ENCODE peak calls at places on chromosome 4, in ten cellular contexts. M is aorta; U is OCI-LY7; F is CD8-positive, alpha-beta memory T cell; V is mucosa of descending colon; O is adipocyte; K is body of pancreas; S is ascending aorta; D is ovary; I is PC-3. P is an unnamed sample. For H3K36me3 and H3K9me3, the result is how much of the 10 kb centered on the place peaks cover.

GRCh38 chr4:89129080-89129640 is 17.8 kb downstream of the TIGD2 start:
- DNase-seq in V (no peak), K (no peak), S (no peak), F (no peak), O (peak), I (peak), M (no peak), U (no peak), D (no peak), P (no peak)

GRCh38 chr4:104501290-104501689 is 6.6 kb upstream of the CXXC4 start:
- DNase-seq in O (no peak), U (no peak), I (no peak), F (no peak), K (no peak), S (no peak), M (no peak), V (no peak), D (no peak), P (no peak)

GRCh38 chr4:112327950-112328349 is 30.8 kb downstream of the ALPK1 start:
- DNase-seq in F (no peak), I (peak), V (no peak), S (no peak), U (peak), D (no peak), O (peak), M (no peak), K (no peak), P (no peak)

GRCh38 chr4:174211611-174212044 is 71.8 kb downstream of the FBXO8 start:
- DNase-seq in O (no peak), D (no peak), S (no peak), F (no peak), M (no peak), V (no peak), I (no peak), K (no peak), U (no peak), P (no peak)

GRCh38 chr4:2047031-2047660 is 12.0 kb upstream of the NAT8L start:
- DNase-seq in M (no peak), U (no peak), V (no peak), O (no peak), D (no peak), F (peak), I (no peak), K (no peak), S (peak), P (no peak)

GRCh38 chr4:89356086-89356485 is 48.5 kb upstream of the GPRIN3 start:
- DNase-seq in K (no peak), F (no peak), S (no peak), U (no peak), M (no peak), D (no peak), I (no peak), V (no peak), O (peak), P (no peak)

GRCh38 chr4:183499389-183499788 is 5.5 kb upstream of the ING2 start:
- DNase-seq in I (no peak), D (no peak), K (peak), V (no peak), U (no peak), F (no peak), O (no peak), S (no peak), M (no peak), P (no peak)

GRCh38 chr4:14961292-14961691 is 41.0 kb upstream of the CPEB2 start:
- DNase-seq in S (no peak), U (no peak), O (no peak), M (no peak), K (no peak), I (no peak), D (no peak), F (no peak), V (no peak), P (no peak)

GRCh38 chr4:74287791-74288190 is 20.5 kb upstream of the EPGN start:
- DNase-seq in U (no peak), I (no peak), S (no peak), D (no peak), V (no peak), F (no peak), K (no peak), M (no peak), O (no peak), P (no peak)

GRCh38 chr4:148224476-148224875 is 217.7 kb downstream of the NR3C2 start:
- DNase-seq in S (no peak), O (no peak), D (no peak), K (no peak), V (no peak), U (no peak), M (no peak), F (no peak), I (no peak), P (no peak)

GRCh38 chr4:111883557-111883999 is 261.7 kb upstream of the FAM241A start:
- DNase-seq in M (no peak), U (no peak), V (no peak), O (no peak), S (no peak), D (no peak), F (no peak), I (no peak), K (no peak), P (no peak)

GRCh38 chr4:151674804-151675290 is 86.0 kb downstream of the GATB start:
- DNase-seq in F (no peak), U (no peak), S (peak), M (peak), K (peak), V (peak), O (no peak), D (peak), I (no peak), P (peak)

GRCh38 chr4:4901877-4902276 is 42.4 kb downstream of the MSX1 start:
- DNase-seq in M (no peak), U (peak), I (no peak), F (no peak), K (no peak), S (no peak), D (no peak), O (no peak), V (no peak), P (no peak)

GRCh38 chr4:156298230-156298629 is 344.6 kb upstream of the CTSO start:
- DNase-seq in M (no peak), D (no peak), F (no peak), V (no peak), O (peak), K (no peak), I (no peak), U (no peak), S (no peak), P (no peak)

GRCh38 chr4:8283631-8284121 is 14.1 kb downstream of the HTRA3 start:
- DNase-seq in M (peak), S (no peak), F (no peak), V (no peak), U (peak), I (no peak), K (no peak), D (peak), O (no peak), P (no peak)
- H3K36me3 ChIP-seq in M (under half), S (under half), F (under half), V (under half), U (under half), I (under half), K (under half), D (under half), O (under half), P (under half)

GRCh38 chr4:99022566-99022965 is 27.0 kb downstream of the METAP1 start:
- DNase-seq in D (no peak), F (no peak), O (no peak), U (no peak), M (no peak), S (no peak), I (no peak), V (no peak), K (no peak), P (no peak)
- H3K9me3 ChIP-seq in D (under half), F (under half), O (under half), U (under half), M (under half), S (under half), I (under half), V (under half), K (under half), P (under half)

DNA sequence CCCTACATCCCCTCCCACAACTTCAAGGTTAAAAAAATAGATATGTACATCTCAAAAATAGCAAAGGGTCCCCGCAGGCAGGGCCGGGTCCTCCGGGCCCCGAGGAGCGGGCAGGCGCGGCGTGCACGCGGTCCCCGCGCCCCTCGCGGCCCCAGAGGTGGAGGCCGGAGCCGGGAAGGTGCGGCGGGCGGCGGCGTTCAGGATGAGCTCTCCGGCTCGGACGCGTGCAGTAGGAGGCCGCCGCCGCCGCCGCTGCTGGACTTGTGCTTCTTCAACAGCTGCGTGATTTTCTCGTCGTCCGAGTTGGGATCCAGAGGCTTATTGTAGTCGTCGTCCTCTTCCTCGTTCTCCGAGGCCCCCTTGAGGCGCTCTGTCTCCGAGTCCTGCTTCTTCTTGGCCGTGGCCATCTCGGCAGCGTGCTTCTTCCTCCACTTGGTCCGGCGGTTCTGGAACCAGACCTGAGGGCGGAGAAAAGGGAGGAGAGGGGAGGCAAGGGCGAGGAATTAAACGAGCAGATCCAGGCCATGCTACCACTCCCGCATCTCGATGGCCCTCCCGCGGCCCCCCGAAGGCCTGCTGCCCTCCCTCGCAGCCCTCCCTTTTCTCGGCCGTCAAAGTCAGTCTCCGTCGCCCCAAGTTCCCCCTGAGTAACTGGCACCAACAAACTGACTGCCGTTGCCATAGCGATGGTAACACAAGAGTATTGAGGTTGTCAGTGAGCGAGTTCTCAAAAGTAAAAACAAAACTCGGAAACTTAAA is 5.8 kb downstream of the NKX6-1 start:
- DNase-seq in V (peak), D (no peak), I (no peak), K (peak), O (peak), S (no peak), F (no peak), U (no peak), M (no peak), P (no peak)
- H3K36me3 ChIP-seq in V (under half), D (under half), I (under half), K (under half), O (under half), S (under half), F (under half), U (under half), M (under half), P (under half)

GRCh38 chr4:7573692-7574091 is 139.0 kb upstream of the PSAPL1 start:
- DNase-seq in U (no peak), K (no peak), V (no peak), S (no peak), D (no peak), M (no peak), F (no peak), I (no peak), O (no peak), P (no peak)

GRCh38 chr4:7571736-7572135 is 137.0 kb upstream of the PSAPL1 start:
- DNase-seq in D (no peak), M (no peak), I (no peak), F (no peak), U (no peak), K (no peak), S (no peak), O (no peak), V (no peak), P (no peak)

GRCh38 chr4:7571001-7571400 is 136.3 kb upstream of the PSAPL1 start:
- DNase-seq in K (no peak), U (no peak), O (no peak), V (no peak), D (no peak), S (no peak), M (no peak), I (no peak), F (no peak), P (no peak)

GRCh38 chr4:7570156-7570778 is 135.5 kb upstream of the PSAPL1 start:
- DNase-seq in U (no peak), I (no peak), O (no peak), S (no peak), K (no peak), V (no peak), F (no peak), M (no peak), D (no peak), P (no peak)

DNA sequence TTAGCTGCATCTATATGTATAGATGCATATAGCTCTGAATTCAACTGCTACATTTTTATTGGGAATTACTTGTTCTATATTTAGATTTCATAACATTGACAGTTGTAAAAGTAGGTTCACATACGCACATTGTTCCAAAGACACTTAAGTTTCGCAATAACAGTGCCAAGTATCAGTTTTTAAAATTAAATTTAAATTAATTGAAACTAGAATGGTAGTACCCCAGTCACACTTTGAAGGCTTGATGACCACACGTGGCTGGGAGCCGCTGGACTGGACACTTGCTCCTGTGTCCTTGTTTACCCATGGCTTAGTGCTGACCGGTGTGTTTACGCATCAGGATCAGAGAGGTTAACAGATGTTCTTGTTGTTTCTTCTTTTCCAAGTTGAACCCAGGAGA is 140.7 kb upstream of the PSAPL1 start:
- DNase-seq in S (no peak), K (no peak), V (no peak), M (no peak), O (no peak), U (no peak), F (no peak), I (no peak), D (no peak), P (no peak)
- H3K9me3 ChIP-seq in S (under half), K (under half), V (under half), M (under half), O (half or more), U (under half), F (under half), I (under half), D (under half), P (under half)

P was measured in iPS DF 6.9.